ENCODE peak calls at places on chromosomes 13 and 19, in ten cellular contexts. One of them, this sample, is unnamed.

GRCh38 chr13:110505594-110505993 is 55.9 kb downstream of the RAB20 start:
- DNase-seq in esophagus squamous epithelium: no peak
- DNase-seq in substantia nigra: no peak
- DNase-seq in RWPE2: no peak
- DNase-seq in mucosa of gallbladder: no peak
- DNase-seq in SK-MEL-5: no peak
- DNase-seq in stimulated activated CD4-positive, alpha-beta T cell treated with anti-CD3 and anti-CD28 coated beads, TNF-alpha, amount 100 ng/mL, for 4 hours: no peak
- DNase-seq in HS-27A: no peak
- DNase-seq in left cardiac atrium: no peak
- DNase-seq in AG08396: no peak
- DNase-seq in this sample: no peak

GRCh38 chr13:86933676-86934075 is 737.5 kb upstream of the SLITRK5 start:
- DNase-seq in RWPE2: no peak
- DNase-seq in substantia nigra: no peak
- DNase-seq in stimulated activated CD4-positive, alpha-beta T cell treated with anti-CD3 and anti-CD28 coated beads, TNF-alpha, amount 100 ng/mL, for 4 hours: no peak
- DNase-seq in SK-MEL-5: no peak
- DNase-seq in HS-27A: no peak
- DNase-seq in AG08396: no peak
- DNase-seq in left cardiac atrium: no peak
- DNase-seq in mucosa of gallbladder: no peak
- DNase-seq in esophagus squamous epithelium: no peak
- DNase-seq in this sample: no peak

GRCh38 chr13:80341771-80342271 is 895 bp upstream of the SPRY2 start:
- DNase-seq in stimulated activated CD4-positive, alpha-beta T cell treated with anti-CD3 and anti-CD28 coated beads, TNF-alpha, amount 100 ng/mL, for 4 hours: no peak
- DNase-seq in AG08396: no peak
- DNase-seq in substantia nigra: no peak
- DNase-seq in RWPE2: no peak
- DNase-seq in esophagus squamous epithelium: no peak
- DNase-seq in mucosa of gallbladder: no peak
- DNase-seq in HS-27A: no peak
- DNase-seq in SK-MEL-5: peak
- DNase-seq in left cardiac atrium: peak
- DNase-seq in this sample: peak

GRCh38 chr13:75881109-75881775 is 245.1 kb downstream of the LMO7 start:
- DNase-seq in left cardiac atrium: no peak
- DNase-seq in AG08396: peak
- DNase-seq in stimulated activated CD4-positive, alpha-beta T cell treated with anti-CD3 and anti-CD28 coated beads, TNF-alpha, amount 100 ng/mL, for 4 hours: no peak
- DNase-seq in HS-27A: no peak
- DNase-seq in RWPE2: no peak
- DNase-seq in substantia nigra: no peak
- DNase-seq in SK-MEL-5: no peak
- DNase-seq in esophagus squamous epithelium: no peak
- DNase-seq in mucosa of gallbladder: no peak
- DNase-seq in this sample: no peak

GRCh38 chr19:4016486-4016885 is 8.9 kb downstream of the PIAS4 start:
- DNase-seq in AG08396: no peak
- DNase-seq in esophagus squamous epithelium: no peak
- DNase-seq in mucosa of gallbladder: no peak
- DNase-seq in stimulated activated CD4-positive, alpha-beta T cell treated with anti-CD3 and anti-CD28 coated beads, TNF-alpha, amount 100 ng/mL, for 4 hours: no peak
- DNase-seq in HS-27A: no peak
- DNase-seq in RWPE2: no peak
- DNase-seq in substantia nigra: peak
- DNase-seq in left cardiac atrium: no peak
- DNase-seq in SK-MEL-5: peak
- DNase-seq in this sample: peak

GRCh38 chr19:47476438-47476972 is 4.8 kb upstream of the SLC8A2 start:
- DNase-seq in esophagus squamous epithelium: no peak
- DNase-seq in substantia nigra: no peak
- DNase-seq in stimulated activated CD4-positive, alpha-beta T cell treated with anti-CD3 and anti-CD28 coated beads, TNF-alpha, amount 100 ng/mL, for 4 hours: no peak
- DNase-seq in AG08396: no peak
- DNase-seq in left cardiac atrium: no peak
- DNase-seq in SK-MEL-5: no peak
- DNase-seq in HS-27A: no peak
- DNase-seq in RWPE2: no peak
- DNase-seq in mucosa of gallbladder: no peak
- DNase-seq in this sample: no peak

GRCh38 chr19:55674459-55674840 is 576 bp upstream of the EPN1 start:
- DNase-seq in substantia nigra: no peak
- DNase-seq in RWPE2: no peak
- DNase-seq in HS-27A: no peak
- DNase-seq in stimulated activated CD4-positive, alpha-beta T cell treated with anti-CD3 and anti-CD28 coated beads, TNF-alpha, amount 100 ng/mL, for 4 hours: no peak
- DNase-seq in AG08396: no peak
- DNase-seq in mucosa of gallbladder: no peak
- DNase-seq in esophagus squamous epithelium: no peak
- DNase-seq in SK-MEL-5: no peak
- DNase-seq in left cardiac atrium: no peak
- DNase-seq in this sample: no peak

GRCh38 chr19:45935267-45935666 is 20.7 kb upstream of the NANOS2 start:
- DNase-seq in HS-27A: no peak
- DNase-seq in substantia nigra: no peak
- DNase-seq in stimulated activated CD4-positive, alpha-beta T cell treated with anti-CD3 and anti-CD28 coated beads, TNF-alpha, amount 100 ng/mL, for 4 hours: no peak
- DNase-seq in left cardiac atrium: no peak
- DNase-seq in RWPE2: no peak
- DNase-seq in esophagus squamous epithelium: no peak
- DNase-seq in SK-MEL-5: no peak
- DNase-seq in AG08396: no peak
- DNase-seq in mucosa of gallbladder: no peak
- DNase-seq in this sample: no peak

GRCh38 chr13:41622545-41623429 is 165.4 kb downstream of the RGCC start:
- DNase-seq in SK-MEL-5: peak
- DNase-seq in mucosa of gallbladder: no peak
- DNase-seq in substantia nigra: no peak
- DNase-seq in RWPE2: no peak
- DNase-seq in AG08396: no peak
- DNase-seq in stimulated activated CD4-positive, alpha-beta T cell treated with anti-CD3 and anti-CD28 coated beads, TNF-alpha, amount 100 ng/mL, for 4 hours: no peak
- DNase-seq in HS-27A: no peak
- DNase-seq in left cardiac atrium: no peak
- DNase-seq in esophagus squamous epithelium: no peak
- DNase-seq in this sample: no peak

GRCh38 chr19:55136399-55137102 is 12.5 kb downstream of the TNNT1 start:
- DNase-seq in left cardiac atrium: no peak
- DNase-seq in RWPE2: no peak
- DNase-seq in AG08396: no peak
- DNase-seq in esophagus squamous epithelium: no peak
- DNase-seq in substantia nigra: no peak
- DNase-seq in mucosa of gallbladder: no peak
- DNase-seq in HS-27A: no peak
- DNase-seq in stimulated activated CD4-positive, alpha-beta T cell treated with anti-CD3 and anti-CD28 coated beads, TNF-alpha, amount 100 ng/mL, for 4 hours: no peak
- DNase-seq in SK-MEL-5: no peak
- DNase-seq in this sample: no peak